ENCODE peak calls at places on chromosome 17, in four cellular contexts. F is bronchial epithelial cell, K is astrocyte, J is AG09319. B is an unnamed sample.

GRCh38 chr17:48358203-48358602 is 71.8 kb downstream of the SKAP1 start:
- DNase-seq in F (no peak), K (no peak), J (no peak), B (no peak)

GRCh38 chr17:58577696-58578095 is 63.3 kb upstream of the MTMR4 start:
- DNase-seq in F (peak; percentile 49), K (peak; percentile 6), J (peak; percentile 7), B (peak; percentile 40)

GRCh38 chr17:67474081-67474661 is 97.1 kb downstream of the PITPNC1 start:
- DNase-seq in F (no peak), K (peak; percentile 82), J (peak; percentile 78), B (no peak)

GRCh38 chr17:77214743-77215142 is 74.0 kb downstream of the SEC14L1 start:
- DNase-seq in F (peak; percentile 31), K (no peak), J (no peak), B (peak; percentile 18)

GRCh38 chr17:50920891-50921595 is 54.9 kb upstream of the TOB1 start:
- DNase-seq in F (no peak), K (no peak), J (no peak), B (no peak)

GRCh38 chr17:233473-233941 is 52.1 kb upstream of the DOC2B start:
- DNase-seq in F (no peak), K (no peak), J (no peak), B (no peak)

GRCh38 chr17:9904277-9905077 is 594 bp downstream of the RCVRN start:
- DNase-seq in F (no peak), K (no peak), J (no peak), B (no peak)

GRCh38 chr17:8911205-8911604 is 43.7 kb upstream of the PIK3R6 start:
- DNase-seq in F (no peak), K (no peak), J (no peak), B (no peak)

GRCh38 chr17:44496815-44497214 is 6.4 kb downstream of the GPATCH8 start:
- DNase-seq in F (no peak), K (no peak), J (peak; percentile 44), B (no peak)

GRCh38 chr17:44503080-44503842 is at the start of gene GPATCH8:
- DNase-seq in F (peak; percentile 81), K (peak; percentile 75), J (peak; percentile 91), B (peak; percentile 96)

GRCh38 chr17:44501866-44502265 is 1.3 kb downstream of the GPATCH8 start:
- DNase-seq in F (peak; percentile 17), K (peak; percentile 16), J (no peak), B (peak; percentile 11)

GRCh38 chr17:44499722-44500121 is 3.5 kb downstream of the GPATCH8 start:
- DNase-seq in F (no peak), K (no peak), J (no peak), B (no peak)

GRCh38 chr17:44502598-44503079 is 567 bp downstream of the GPATCH8 start:
- DNase-seq in F (peak; percentile 61), K (peak; percentile 6), J (no peak), B (peak; percentile 47)
- TF ChIP-seq CTCF in F (no peak), K (no peak), J (no peak), B (no peak)

DNA sequence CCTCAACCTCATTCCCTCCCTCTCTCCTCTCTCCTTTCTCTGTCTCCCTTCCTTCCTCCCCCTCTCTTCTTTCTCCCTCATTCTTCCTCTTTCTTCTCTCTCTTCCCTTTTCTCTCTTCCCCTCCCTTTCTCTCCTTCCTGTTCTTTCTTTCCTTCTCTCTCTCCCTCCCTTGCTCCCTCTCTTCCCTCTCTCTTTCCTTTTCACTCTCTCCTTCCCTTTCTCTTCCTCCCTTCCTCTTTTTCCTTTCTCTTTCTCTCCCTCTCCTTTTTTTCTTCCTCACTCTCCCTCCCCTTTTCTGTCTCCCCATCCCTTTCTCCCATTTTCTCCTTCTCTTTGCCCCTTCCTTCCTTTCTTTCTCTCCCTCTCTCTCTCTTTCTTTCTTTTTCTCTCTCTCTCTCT is 7.9 kb upstream of the ELAC2 start:
- DNase-seq in F (no peak), K (no peak), J (no peak), B (no peak)
- TF ChIP-seq CTCF in F (no peak), K (no peak), J (no peak), B (no peak)

DNA sequence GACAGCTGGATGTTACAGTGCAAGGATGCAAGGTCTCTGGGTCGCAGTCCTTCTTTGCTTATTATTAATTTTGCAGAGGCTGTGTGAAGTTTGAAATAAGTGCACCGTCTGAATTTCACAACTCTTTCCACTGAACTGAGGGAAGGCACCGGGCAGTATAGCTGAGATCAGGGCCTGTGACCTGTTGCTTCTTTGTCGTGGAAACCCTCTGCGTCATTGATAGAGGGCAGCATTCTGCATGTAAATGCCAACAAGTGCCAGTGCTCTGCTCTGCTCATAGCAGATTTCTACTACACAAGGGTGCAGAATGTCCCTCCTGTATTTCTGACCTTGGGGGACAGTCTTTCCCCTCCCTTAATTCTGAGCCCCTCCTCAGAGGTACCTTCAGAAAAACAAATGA is 26.0 kb downstream of the CD300LF start:
- DNase-seq in F (no peak), K (no peak), J (no peak), B (no peak)
- TF ChIP-seq CTCF in F (no peak), K (no peak), J (no peak), B (no peak)

DNA sequence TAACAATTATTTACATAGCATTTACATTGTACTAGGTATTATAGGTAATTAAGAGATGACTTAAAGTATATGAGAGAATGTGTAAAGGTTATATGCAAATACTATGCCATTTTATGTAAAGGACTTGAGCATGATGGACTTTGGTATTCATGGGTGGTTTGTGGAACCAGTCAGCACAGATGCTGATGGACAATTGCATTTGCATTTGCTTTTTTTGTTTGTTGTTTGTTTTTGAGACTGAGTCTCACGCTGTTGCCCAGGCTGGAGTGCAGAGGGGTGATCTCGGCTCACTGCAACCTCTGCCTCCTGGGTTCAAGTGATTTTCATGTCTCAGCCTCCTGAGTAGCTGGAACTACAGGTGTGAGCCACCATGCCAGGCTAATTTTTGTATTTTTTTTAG is 36.0 kb downstream of the BCAS3 start:
- DNase-seq in F (no peak), K (no peak), J (no peak), B (no peak)
- TF ChIP-seq CTCF in F (no peak), K (no peak), J (no peak), B (no peak)

DNA sequence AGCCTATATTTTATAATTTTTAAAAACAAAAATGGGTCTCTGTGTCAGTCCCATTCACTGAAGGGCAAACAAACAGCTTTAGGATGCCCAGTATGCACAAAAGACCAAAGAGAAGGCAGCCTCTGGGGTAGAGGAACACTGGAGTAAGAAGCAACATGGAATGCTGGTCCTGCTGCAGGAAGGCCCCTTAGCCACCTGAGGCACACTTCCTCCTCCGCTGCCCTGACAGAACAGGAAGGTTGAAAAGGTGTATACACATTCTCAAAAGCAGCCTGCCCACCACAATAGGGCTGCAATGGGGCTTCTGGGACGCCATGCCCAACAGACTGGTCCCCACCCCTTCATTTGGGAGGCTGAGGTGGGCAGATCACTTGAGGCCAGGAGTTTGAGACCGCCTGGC is 19.5 kb downstream of the TOM1L2 start:
- DNase-seq in F (no peak), K (no peak), J (no peak), B (no peak)
- TF ChIP-seq CTCF in F (no peak), K (no peak), J (no peak), B (no peak)

DNA sequence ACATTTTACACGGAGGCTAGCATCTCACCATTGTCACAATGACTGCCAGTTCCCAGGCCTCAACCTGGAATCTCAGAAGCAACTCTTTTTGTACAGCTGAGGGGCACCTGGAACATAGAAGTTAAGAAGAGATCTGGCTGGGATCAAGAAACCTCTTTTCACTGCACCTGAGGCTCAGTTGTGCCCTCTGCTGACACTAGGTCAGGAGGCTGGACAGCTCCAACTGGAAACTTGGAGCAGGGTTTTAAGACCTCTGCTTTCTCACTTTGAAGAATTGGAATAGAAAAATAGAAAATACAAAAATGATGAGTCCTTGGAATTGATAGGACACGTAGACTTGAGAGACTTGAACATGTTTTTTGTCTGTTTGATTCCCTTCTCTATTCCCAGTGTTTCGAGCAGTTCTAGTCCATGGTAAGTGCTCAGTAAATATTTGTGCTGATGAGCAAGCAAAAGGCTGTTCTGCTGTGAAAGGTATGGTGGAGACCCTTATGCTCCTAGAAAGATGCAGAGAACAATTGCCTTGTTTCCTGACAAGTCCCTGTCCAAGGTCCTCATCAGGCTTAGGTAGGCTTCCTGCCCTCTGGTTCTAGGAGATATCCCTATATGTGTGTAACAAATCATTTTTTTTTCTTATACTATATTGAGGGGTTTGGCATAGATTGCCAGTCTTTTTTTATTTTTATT is 13.6 kb upstream of the PPM1D start:
- DNase-seq in F (no peak), K (no peak), J (no peak), B (no peak)
- TF ChIP-seq CTCF in F (peak; percentile 36), K (no peak), J (peak; percentile 33), B (peak; percentile 10)

DNA sequence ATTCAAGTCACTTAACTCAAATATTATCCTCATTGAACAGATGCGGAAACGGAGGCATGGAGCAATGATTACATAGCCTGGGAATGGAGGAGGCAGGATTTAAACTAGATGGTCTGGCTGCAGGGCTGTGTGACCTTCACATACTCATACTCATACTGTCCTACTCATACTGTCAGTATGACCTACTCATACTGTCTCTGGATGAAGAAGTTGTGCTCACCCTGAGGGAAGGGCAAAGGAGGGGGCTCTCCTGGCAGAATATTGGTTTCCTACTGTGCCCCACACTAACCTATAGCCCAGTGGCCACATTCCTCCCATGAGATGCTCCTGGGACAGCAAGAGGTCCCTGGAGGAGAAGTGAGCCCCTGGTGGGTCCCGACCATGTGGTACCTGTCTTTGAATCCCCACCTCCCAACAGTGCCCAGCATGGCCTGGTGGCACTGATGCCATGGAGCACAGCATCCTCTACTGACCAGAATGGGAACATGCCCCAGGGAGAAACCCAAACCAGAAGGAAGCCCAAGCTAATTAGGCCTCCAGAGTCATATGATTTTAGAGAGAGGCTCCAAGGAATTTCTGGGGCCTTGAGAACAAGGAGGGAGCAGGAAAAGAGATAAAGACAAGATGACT is 197.3 kb upstream of the SDK2 start:
- DNase-seq in F (peak; percentile 15), K (no peak), J (no peak), B (no peak)
- TF ChIP-seq CTCF in F (peak; percentile 64), K (peak; percentile 8), J (peak; percentile 21), B (peak; percentile 45)